ENCODE peak calls at places on chromosomes 1 and 21, in six cellular contexts. I is neural progenitor cell; Q is activated B cell treated with CpG ODN at 0.5 μM for 24 hours; U is activated CD4-positive, alpha-beta memory T cell treated with anti-CD3 and anti-CD28 coated beads, Interleukin-2, amount 10 ng/mL, durations not matched to agents 7 days and 5 days; M is AG09309; G is DMS 273 treated with DMSO at 0.1 percent for 48 hours. S is an unnamed sample.

GRCh38 chr1:54671985-54672608 is 30.5 kb downstream of the MROH7 start:
- DNase-seq in I (peak), Q (peak), U (peak), M (peak), G (no peak), S (no peak)

GRCh38 chr1:175572932-175573871 is 170.2 kb downstream of the TNR start:
- DNase-seq in I (no peak), Q (no peak), U (no peak), M (no peak), G (peak), S (no peak)

GRCh38 chr1:113747376-113747775 is 11.9 kb downstream of the PHTF1 start:
- DNase-seq in I (no peak), Q (no peak), U (no peak), M (no peak), G (no peak), S (no peak)

GRCh38 chr1:205477759-205478247 is 22.0 kb upstream of the BLACAT1 start:
- DNase-seq in I (no peak), Q (no peak), U (no peak), M (peak), G (peak), S (no peak)

GRCh38 chr1:16189003-16189402 is 23.4 kb downstream of the ARHGEF19 start:
- DNase-seq in I (no peak), Q (no peak), U (no peak), M (no peak), G (no peak), S (no peak)

GRCh38 chr21:34129039-34129891 is 55.9 kb downstream of the MRPS6 start:
- DNase-seq in I (peak), Q (no peak), U (peak), M (peak), G (peak), S (no peak)

GRCh38 chr1:170285027-170285426 is 139.3 kb downstream of the NTMT2 start:
- DNase-seq in I (peak), Q (no peak), U (no peak), M (no peak), G (no peak), S (no peak)

GRCh38 chr1:108644984-108645383 is 15.9 kb downstream of the HENMT1 start:
- DNase-seq in I (no peak), Q (no peak), U (peak), M (no peak), G (no peak), S (no peak)

GRCh38 chr1:245304698-245305097 is 149.9 kb downstream of the KIF26B start:
- DNase-seq in I (no peak), Q (no peak), U (no peak), M (no peak), G (no peak), S (no peak)

GRCh38 chr1:42266253-42267135 is 68.5 kb downstream of the FOXJ3 start:
- DNase-seq in I (peak), Q (no peak), U (no peak), M (no peak), G (no peak), S (no peak)

GRCh38 chr1:215637041-215637573 is 70.0 kb downstream of the KCTD3 start:
- DNase-seq in I (no peak), Q (no peak), U (no peak), M (peak), G (no peak), S (peak)

GRCh38 chr1:225603538-225604354 is 49.2 kb downstream of the ENAH start:
- DNase-seq in I (no peak), Q (no peak), U (no peak), M (no peak), G (no peak), S (no peak)

GRCh38 chr1:170221031-170221430 is 75.3 kb downstream of the NTMT2 start:
- DNase-seq in I (no peak), Q (no peak), U (no peak), M (peak), G (no peak), S (no peak)

GRCh38 chr1:156128749-156129682 is 14.5 kb downstream of the LMNA start:
- DNase-seq in I (no peak), Q (no peak), U (no peak), M (peak), G (no peak), S (no peak)

GRCh38 chr21:33096426-33096825 is 26.5 kb downstream of the OLIG1 start:
- DNase-seq in I (no peak), Q (no peak), U (no peak), M (no peak), G (no peak), S (no peak)

GRCh38 chr1:222909586-222909985 is 94.7 kb downstream of the DISP1 start:
- DNase-seq in I (no peak), Q (no peak), U (no peak), M (no peak), G (no peak), S (no peak)

GRCh38 chr1:244030481-244031040 is 20.5 kb upstream of the ZBTB18 start:
- DNase-seq in I (no peak), Q (no peak), U (no peak), M (no peak), G (no peak), S (no peak)

GRCh38 chr1:154141240-154141639 is 13.6 kb downstream of the NUP210L start:
- DNase-seq in I (no peak), Q (no peak), U (no peak), M (no peak), G (no peak), S (no peak)

GRCh38 chr1:225355863-225356262 is 72.0 kb downstream of the LBR start:
- DNase-seq in I (no peak), Q (no peak), U (no peak), M (no peak), G (no peak), S (no peak)

GRCh38 chr1:156947818-156948525 is 27.5 kb downstream of the LRRC71 start:
- DNase-seq in I (no peak), Q (no peak), U (no peak), M (no peak), G (no peak), S (no peak)

GRCh38 chr1:228017356-228018124 is 10.7 kb downstream of the WNT3A start:
- DNase-seq in I (no peak), Q (no peak), U (no peak), M (no peak), G (no peak), S (peak)

GRCh38 chr1:154557939-154558609 is 388 bp downstream of the UBE2Q1 start:
- DNase-seq in I (no peak), Q (peak), U (peak), M (no peak), G (no peak), S (peak)

GRCh38 chr21:29851611-29852010 is 88.2 kb downstream of the GRIK1 start:
- DNase-seq in I (no peak), Q (no peak), U (no peak), M (no peak), G (no peak), S (no peak)

GRCh38 chr1:160837558-160838205 is 25.0 kb downstream of the CD244 start:
- DNase-seq in I (peak), Q (peak), U (peak), M (no peak), G (no peak), S (peak)

GRCh38 chr1:184405743-184406142 is 18.9 kb downstream of the C1orf21 start:
- DNase-seq in I (no peak), Q (no peak), U (no peak), M (no peak), G (no peak), S (no peak)

GRCh38 chr1:231420299-231420958 is 1.7 kb downstream of the EGLN1 start:
- DNase-seq in I (peak), Q (no peak), U (no peak), M (no peak), G (no peak), S (no peak)

GRCh38 chr1:150512846-150513245 is 2.7 kb upstream of the FALEC start:
- DNase-seq in I (no peak), Q (no peak), U (no peak), M (no peak), G (no peak), S (no peak)

GRCh38 chr1:115477071-115477470 is 139.0 kb upstream of the NGF start:
- DNase-seq in I (no peak), Q (no peak), U (no peak), M (no peak), G (no peak), S (no peak)